ENCODE peak calls at places on chromosomes 5 and 9, in five cellular contexts. One of them, this sample, is unnamed. For H3K79me2 and H3K9me2, the result is how much of the 10 kb centered on the place peaks cover.

GRCh38 chr9:93297659-93298497 is 113.9 kb downstream of the WNK2 start:
- DNase-seq in SK-N-SH: peak
- DNase-seq in OCI-LY7: no peak
- DNase-seq in PC-3: no peak
- DNase-seq in GM23248: no peak
- DNase-seq in this sample: no peak

GRCh38 chr5:178640331-178641045 is 13.6 kb upstream of the CLK4 start:
- DNase-seq in SK-N-SH: no peak
- DNase-seq in OCI-LY7: no peak
- DNase-seq in PC-3: peak
- DNase-seq in GM23248: peak
- DNase-seq in this sample: no peak

GRCh38 chr5:180441577-180441976 is 52.6 kb upstream of the CNOT6 start:
- DNase-seq in SK-N-SH: no peak
- DNase-seq in OCI-LY7: no peak
- DNase-seq in PC-3: no peak
- DNase-seq in GM23248: no peak
- DNase-seq in this sample: no peak

GRCh38 chr9:7879551-7880245 is 80.1 kb upstream of the DMAC1 start:
- DNase-seq in SK-N-SH: no peak
- DNase-seq in OCI-LY7: peak
- DNase-seq in PC-3: no peak
- DNase-seq in GM23248: no peak
- DNase-seq in this sample: no peak

GRCh38 chr5:40909233-40909632 is at the start of gene C7:
- DNase-seq in SK-N-SH: peak
- DNase-seq in OCI-LY7: no peak
- DNase-seq in PC-3: no peak
- DNase-seq in GM23248: no peak
- DNase-seq in this sample: no peak

GRCh38 chr9:73805111-73805510 is 653.4 kb downstream of the ANXA1 start:
- DNase-seq in SK-N-SH: no peak
- DNase-seq in OCI-LY7: no peak
- DNase-seq in PC-3: no peak
- DNase-seq in GM23248: no peak
- DNase-seq in this sample: no peak

GRCh38 chr9:136358016-136358415 is 5.5 kb downstream of the DNLZ start:
- DNase-seq in SK-N-SH: no peak
- DNase-seq in OCI-LY7: no peak
- DNase-seq in PC-3: no peak
- DNase-seq in GM23248: no peak
- DNase-seq in this sample: no peak

GRCh38 chr9:34451545-34451944 is 6.8 kb downstream of the FAM219A start:
- DNase-seq in SK-N-SH: no peak
- DNase-seq in OCI-LY7: no peak
- DNase-seq in PC-3: no peak
- DNase-seq in GM23248: peak
- DNase-seq in this sample: no peak

GRCh38 chr9:93678199-93679019 is 102.0 kb downstream of the PHF2 start:
- DNase-seq in SK-N-SH: peak
- DNase-seq in OCI-LY7: no peak
- DNase-seq in PC-3: no peak
- DNase-seq in GM23248: no peak
- DNase-seq in this sample: no peak

GRCh38 chr9:106420511-106420944 is 442.4 kb upstream of the ZNF462 start:
- DNase-seq in SK-N-SH: no peak
- DNase-seq in OCI-LY7: no peak
- DNase-seq in PC-3: peak
- DNase-seq in GM23248: no peak
- DNase-seq in this sample: no peak

GRCh38 chr5:20360243-20360642 is 372.2 kb upstream of the CDH18 start:
- DNase-seq in SK-N-SH: no peak
- DNase-seq in OCI-LY7: no peak
- DNase-seq in PC-3: no peak
- DNase-seq in GM23248: no peak
- DNase-seq in this sample: no peak

GRCh38 chr5:31847354-31847753 is 208.4 kb downstream of the PDZD2 start:
- DNase-seq in SK-N-SH: no peak
- DNase-seq in OCI-LY7: no peak
- DNase-seq in PC-3: no peak
- DNase-seq in GM23248: no peak
- DNase-seq in this sample: no peak

GRCh38 chr5:65481171-65481575 is 547 bp downstream of the ADAMTS6 start:
- DNase-seq in SK-N-SH: peak
- DNase-seq in OCI-LY7: peak
- DNase-seq in PC-3: no peak
- DNase-seq in GM23248: peak
- DNase-seq in this sample: no peak

GRCh38 chr9:102114557-102114956 is 376.1 kb upstream of the GRIN3A start:
- DNase-seq in SK-N-SH: no peak
- DNase-seq in OCI-LY7: no peak
- DNase-seq in PC-3: no peak
- DNase-seq in GM23248: no peak
- DNase-seq in this sample: no peak
- H3K79me2 ChIP-seq in SK-N-SH: under half
- H3K79me2 ChIP-seq in OCI-LY7: under half
- H3K79me2 ChIP-seq in PC-3: under half
- H3K79me2 ChIP-seq in GM23248: under half
- H3K79me2 ChIP-seq in this sample: under half

DNA sequence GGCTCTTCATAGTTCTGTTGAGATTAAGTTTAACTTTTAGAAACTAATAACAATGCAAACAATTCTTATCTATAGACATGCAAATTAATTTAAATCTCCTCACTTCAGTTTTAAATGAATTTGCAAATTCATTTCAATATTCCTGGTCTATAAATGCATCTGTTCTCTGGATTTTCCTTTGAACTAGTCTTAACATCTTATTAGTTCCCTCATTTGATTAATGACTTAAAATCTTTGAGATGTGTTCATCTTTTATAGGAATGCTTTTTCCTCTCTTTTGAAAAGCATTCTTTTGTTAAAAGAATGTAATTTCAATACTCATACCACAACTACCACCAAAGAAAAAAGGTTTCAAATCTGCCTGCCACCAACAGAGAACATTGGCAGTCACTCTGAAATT is 169.4 kb downstream of the RASEF start:
- DNase-seq in SK-N-SH: no peak
- DNase-seq in OCI-LY7: no peak
- DNase-seq in PC-3: no peak
- DNase-seq in GM23248: no peak
- DNase-seq in this sample: no peak
- H3K9me2 ChIP-seq in SK-N-SH: under half
- H3K9me2 ChIP-seq in OCI-LY7: under half
- H3K9me2 ChIP-seq in PC-3: under half
- H3K9me2 ChIP-seq in GM23248: under half
- H3K9me2 ChIP-seq in this sample: under half

DNA sequence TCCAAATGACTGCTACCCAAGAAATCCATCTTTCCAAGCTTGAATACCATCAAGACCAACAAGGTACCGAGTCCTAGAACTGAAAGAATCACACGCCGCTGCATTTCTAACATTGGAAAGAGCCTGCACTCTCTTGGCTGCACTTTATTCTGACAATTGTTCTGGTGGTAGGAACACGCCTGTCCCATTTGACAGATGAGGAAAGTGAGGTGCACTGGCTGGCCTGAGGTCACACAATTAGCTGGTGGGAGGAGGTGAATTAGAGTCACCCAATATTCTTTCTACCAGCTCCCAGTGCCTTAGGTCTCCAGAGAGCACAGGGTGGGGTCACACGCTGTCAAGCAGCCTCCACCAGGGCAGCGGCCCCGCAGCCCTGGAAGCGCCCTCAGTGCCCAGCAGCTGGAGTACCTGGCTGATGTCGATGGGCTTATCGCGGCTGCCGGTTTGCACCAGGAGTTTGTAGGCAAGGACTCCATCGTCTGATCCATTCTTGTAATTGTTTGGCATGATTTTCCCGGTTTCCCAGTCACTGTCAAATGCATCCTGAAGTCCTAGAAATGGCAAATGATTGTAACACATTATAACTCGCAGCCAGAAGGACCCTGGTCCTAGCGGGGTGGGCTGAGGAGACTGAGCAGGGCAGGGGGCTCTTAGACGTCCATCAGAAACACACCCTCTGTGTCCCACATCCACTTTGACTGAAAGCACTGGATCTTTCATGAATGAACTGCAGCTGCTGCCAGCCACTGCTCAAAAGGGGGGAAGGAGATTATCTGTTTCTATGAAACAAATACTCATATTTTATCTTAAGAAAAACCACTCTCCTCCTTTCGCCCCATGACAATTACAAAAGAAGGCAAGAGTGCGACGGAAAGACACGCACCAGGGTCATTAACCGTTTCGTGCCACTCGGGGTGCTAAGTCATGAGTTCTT is 55.1 kb downstream of the PTCH1 start:
- DNase-seq in SK-N-SH: no peak
- DNase-seq in OCI-LY7: no peak
- DNase-seq in PC-3: no peak
- DNase-seq in GM23248: no peak
- DNase-seq in this sample: no peak
- H3K79me2 ChIP-seq in SK-N-SH: under half
- H3K79me2 ChIP-seq in OCI-LY7: under half
- H3K79me2 ChIP-seq in PC-3: under half
- H3K79me2 ChIP-seq in GM23248: under half
- H3K79me2 ChIP-seq in this sample: under half

GRCh38 chr5:116911074-116911473 is 336.5 kb upstream of the SEMA6A start:
- DNase-seq in SK-N-SH: no peak
- DNase-seq in OCI-LY7: peak
- DNase-seq in PC-3: no peak
- DNase-seq in GM23248: no peak
- DNase-seq in this sample: peak

DNA sequence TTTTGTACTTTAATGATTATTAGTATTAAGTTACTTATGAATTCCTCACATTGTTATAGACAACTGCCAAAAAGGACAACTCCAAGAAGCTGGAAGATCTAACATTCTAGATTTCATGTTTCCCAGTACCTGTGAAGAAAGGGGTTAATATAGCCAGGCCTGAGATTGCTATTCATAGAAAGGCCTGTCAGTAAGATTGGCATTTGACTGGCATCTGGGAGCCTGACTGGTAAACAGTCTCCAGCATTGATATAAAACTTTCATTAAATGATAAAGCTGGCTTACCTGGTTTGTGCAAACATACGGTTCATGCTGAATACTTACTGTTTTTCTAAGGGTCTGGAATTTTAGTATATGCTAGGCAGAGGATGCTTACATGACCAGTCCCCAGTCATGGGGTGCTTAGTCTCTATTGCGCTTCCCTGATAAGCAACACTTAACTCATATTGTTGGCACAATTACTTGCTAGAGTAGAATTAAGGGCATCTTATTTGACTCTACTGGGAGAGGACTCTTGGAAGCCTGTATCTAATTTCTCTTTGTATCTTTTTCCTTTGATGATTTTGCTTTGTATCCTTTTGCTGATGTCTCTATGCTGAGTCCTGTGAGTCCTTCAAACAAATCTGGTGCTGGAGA is 340.4 kb upstream of the SEMA6A start:
- DNase-seq in SK-N-SH: no peak
- DNase-seq in OCI-LY7: no peak
- DNase-seq in PC-3: no peak
- DNase-seq in GM23248: no peak
- DNase-seq in this sample: no peak
- H3K9me2 ChIP-seq in SK-N-SH: under half
- H3K9me2 ChIP-seq in OCI-LY7: under half
- H3K9me2 ChIP-seq in PC-3: under half
- H3K9me2 ChIP-seq in GM23248: under half
- H3K9me2 ChIP-seq in this sample: under half

DNA sequence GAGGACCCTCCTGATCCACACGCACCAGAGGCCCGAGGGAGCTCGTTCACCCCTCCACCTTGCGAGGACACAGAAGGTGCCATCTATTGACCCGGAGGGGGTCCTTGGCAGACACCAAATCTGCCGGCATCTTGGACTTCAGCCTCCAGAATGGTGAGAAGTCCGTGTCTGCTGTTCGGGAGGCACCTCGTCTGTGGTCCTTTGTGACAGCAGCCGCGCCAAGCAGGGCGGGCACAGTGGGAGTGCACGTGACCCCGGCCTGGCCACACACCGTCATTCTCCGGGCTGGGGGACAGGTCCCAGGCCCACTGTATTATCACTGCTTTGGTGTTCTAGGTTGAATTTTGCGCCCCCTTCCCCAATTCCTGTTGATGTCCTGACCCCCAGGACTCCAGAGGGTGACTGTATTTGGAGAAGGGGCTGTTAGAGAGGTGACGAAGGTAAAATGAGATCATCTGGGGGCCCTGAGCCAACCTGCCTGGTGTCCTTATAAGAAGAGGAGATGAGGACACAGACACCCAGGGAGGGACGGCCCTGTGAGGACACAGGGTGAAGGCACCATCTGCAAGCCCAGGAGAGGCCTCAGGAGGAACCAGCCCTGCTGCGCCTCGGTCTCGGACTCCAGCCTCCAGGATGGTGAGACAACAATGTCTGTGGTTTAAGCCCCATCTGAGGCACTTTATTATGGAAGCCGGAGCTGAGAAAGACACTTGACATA is 15.6 kb downstream of the LPCAT1 start:
- DNase-seq in SK-N-SH: no peak
- DNase-seq in OCI-LY7: no peak
- DNase-seq in PC-3: no peak
- DNase-seq in GM23248: no peak
- DNase-seq in this sample: no peak
- H3K79me2 ChIP-seq in SK-N-SH: half or more
- H3K79me2 ChIP-seq in OCI-LY7: under half
- H3K79me2 ChIP-seq in PC-3: half or more
- H3K79me2 ChIP-seq in GM23248: half or more
- H3K79me2 ChIP-seq in this sample: under half

GRCh38 chr9:82894961-82895902 is 167.7 kb downstream of the RASEF start:
- DNase-seq in SK-N-SH: peak
- DNase-seq in OCI-LY7: no peak
- DNase-seq in PC-3: no peak
- DNase-seq in GM23248: no peak
- DNase-seq in this sample: no peak
- H3K9me2 ChIP-seq in SK-N-SH: under half
- H3K9me2 ChIP-seq in OCI-LY7: under half
- H3K9me2 ChIP-seq in PC-3: under half
- H3K9me2 ChIP-seq in GM23248: under half
- H3K9me2 ChIP-seq in this sample: under half

GRCh38 chr9:115944166-115944948 is 209.2 kb upstream of the PAPPA start:
- DNase-seq in SK-N-SH: no peak
- DNase-seq in OCI-LY7: no peak
- DNase-seq in PC-3: no peak
- DNase-seq in GM23248: peak
- DNase-seq in this sample: no peak

GRCh38 chr9:115945009-115945431 is 208.6 kb upstream of the PAPPA start:
- DNase-seq in SK-N-SH: no peak
- DNase-seq in OCI-LY7: no peak
- DNase-seq in PC-3: no peak
- DNase-seq in GM23248: no peak
- DNase-seq in this sample: no peak

GRCh38 chr9:115941561-115942315 is 211.9 kb upstream of the PAPPA start:
- DNase-seq in SK-N-SH: no peak
- DNase-seq in OCI-LY7: no peak
- DNase-seq in PC-3: peak
- DNase-seq in GM23248: peak
- DNase-seq in this sample: no peak

GRCh38 chr9:115943591-115944165 is 209.9 kb upstream of the PAPPA start:
- DNase-seq in SK-N-SH: no peak
- DNase-seq in OCI-LY7: no peak
- DNase-seq in PC-3: no peak
- DNase-seq in GM23248: peak
- DNase-seq in this sample: no peak

GRCh38 chr9:115946530-115946929 is 207.1 kb upstream of the PAPPA start:
- DNase-seq in SK-N-SH: no peak
- DNase-seq in OCI-LY7: no peak
- DNase-seq in PC-3: peak
- DNase-seq in GM23248: no peak
- DNase-seq in this sample: no peak
- H3K79me2 ChIP-seq in SK-N-SH: under half
- H3K79me2 ChIP-seq in OCI-LY7: under half
- H3K79me2 ChIP-seq in PC-3: under half
- H3K79me2 ChIP-seq in GM23248: under half
- H3K79me2 ChIP-seq in this sample: under half

This sample was measured in Karpas-422.